ENCODE peak calls at places on chromosome 22, in five cellular contexts. U, O, K, F and Y are unnamed samples.

GRCh38 chr22:49756656-49757055 is 71.0 kb downstream of the BRD1 start:
- DNase-seq in U (no peak), O (peak; percentile 7), K (peak; percentile 8), F (no peak), Y (no peak)

GRCh38 chr22:19565921-19566598 is 41.9 kb upstream of the CLDN5 start:
- DNase-seq in U (no peak), O (no peak), K (no peak), F (no peak), Y (no peak)

GRCh38 chr22:50102946-50103345 is 13.1 kb downstream of the MOV10L1 start:
- DNase-seq in U (no peak), O (no peak), K (no peak), F (no peak), Y (no peak)

GRCh38 chr22:50085211-50085999 is at the start of gene MLC1:
- DNase-seq in U (no peak), O (no peak), K (peak; percentile 3), F (peak; percentile 4), Y (no peak)

GRCh38 chr22:48588881-48589450 is 1238.7 kb downstream of the BRD1 start:
- DNase-seq in U (no peak), O (no peak), K (no peak), F (no peak), Y (no peak)

GRCh38 chr22:40436460-40437431 is 66.4 kb downstream of the SGSM3 start:
- DNase-seq in U (peak; percentile 57), O (peak; percentile 41), K (peak; percentile 40), F (peak; percentile 80), Y (no peak)

GRCh38 chr22:49906799-49907290 is 11.4 kb downstream of the ALG12 start:
- DNase-seq in U (no peak), O (no peak), K (no peak), F (no peak), Y (no peak)

GRCh38 chr22:48438791-48439559 is 1388.7 kb downstream of the BRD1 start:
- DNase-seq in U (no peak), O (no peak), K (no peak), F (no peak), Y (no peak)

GRCh38 chr22:48886604-48887393 is 940.9 kb downstream of the BRD1 start:
- DNase-seq in U (no peak), O (peak; percentile 11), K (no peak), F (no peak), Y (no peak)

GRCh38 chr22:40578171-40578570 is 58.3 kb downstream of the MRTFA start:
- DNase-seq in U (no peak), O (no peak), K (no peak), F (no peak), Y (no peak)

GRCh38 chr22:43643362-43643761 is 168.7 kb downstream of the EFCAB6 start:
- DNase-seq in U (no peak), O (no peak), K (no peak), F (no peak), Y (no peak)

GRCh38 chr22:40463017-40463631 is 92.7 kb downstream of the SGSM3 start:
- DNase-seq in U (no peak), O (no peak), K (no peak), F (no peak), Y (no peak)

GRCh38 chr22:43820671-43821305 is 8.7 kb upstream of the EFCAB6 start:
- DNase-seq in U (no peak), O (no peak), K (no peak), F (no peak), Y (no peak)

GRCh38 chr22:44584256-44584902 is 86.3 kb upstream of the RTL6 start:
- DNase-seq in U (no peak), O (peak; percentile 40), K (peak; percentile 3), F (no peak), Y (no peak)

GRCh38 chr22:31248138-31248745 is 36.1 kb downstream of the LIMK2 start:
- DNase-seq in U (peak; percentile 90), O (peak; percentile 76), K (peak; percentile 74), F (peak; percentile 87), Y (peak; percentile 68)

GRCh38 chr22:31400023-31400397 is 606 bp downstream of the DRG1 start:
- DNase-seq in U (peak; percentile 8), O (no peak), K (no peak), F (peak; percentile 28), Y (no peak)

GRCh38 chr22:34096770-34097169 is 176.5 kb upstream of the LARGE1 start:
- DNase-seq in U (no peak), O (no peak), K (no peak), F (no peak), Y (no peak)

GRCh38 chr22:43015677-43016042 is 711 bp upstream of the PACSIN2 start:
- DNase-seq in U (no peak), O (no peak), K (no peak), F (no peak), Y (no peak)

GRCh38 chr22:19429950-19430889 is 1.3 kb downstream of the HIRA start:
- DNase-seq in U (peak; percentile 29), O (peak; percentile 31), K (no peak), F (peak; percentile 80), Y (peak; percentile 15)

GRCh38 chr22:27163162-27164137 is 506.1 kb downstream of the MIAT start:
- DNase-seq in U (no peak), O (no peak), K (no peak), F (no peak), Y (no peak)

GRCh38 chr22:48929276-48929790 is 898.3 kb downstream of the BRD1 start:
- DNase-seq in U (no peak), O (no peak), K (no peak), F (no peak), Y (no peak)

GRCh38 chr22:43666511-43666910 is 145.6 kb downstream of the EFCAB6 start:
- DNase-seq in U (no peak), O (no peak), K (no peak), F (no peak), Y (no peak)

GRCh38 chr22:43891360-43892182 is at the start of gene PNPLA5:
- DNase-seq in U (no peak), O (no peak), K (no peak), F (no peak), Y (no peak)

GRCh38 chr22:43162412-43163150 is 11.2 kb downstream of the TSPO start:
- DNase-seq in U (no peak), O (no peak), K (no peak), F (no peak), Y (no peak)

GRCh38 chr22:44210721-44211120 is 30.0 kb downstream of the PARVG start:
- DNase-seq in U (no peak), O (no peak), K (no peak), F (peak; percentile 73), Y (no peak)

GRCh38 chr22:27113211-27114030 is 456.0 kb downstream of the MIAT start:
- DNase-seq in U (no peak), O (peak; percentile 60), K (peak; percentile 71), F (peak; percentile 82), Y (no peak)

GRCh38 chr22:44147821-44148574 is 32.7 kb upstream of the PARVG start:
- DNase-seq in U (peak; percentile 26), O (no peak), K (no peak), F (peak; percentile 70), Y (no peak)

GRCh38 chr22:33126881-33127280 is 68.7 kb upstream of the SYN3 start:
- DNase-seq in U (peak; percentile 49), O (no peak), K (no peak), F (no peak), Y (no peak)

GRCh38 chr22:23256986-23257888 is 76.9 kb downstream of the BCR start:
- DNase-seq in U (peak; percentile 49), O (peak; percentile 70), K (peak; percentile 50), F (peak; percentile 51), Y (peak; percentile 74)

GRCh38 chr22:19352766-19353165 is 61.2 kb upstream of the CLTCL1 start:
- DNase-seq in U (no peak), O (no peak), K (no peak), F (no peak), Y (no peak)

GRCh38 chr22:28002863-28003565 is 84.0 kb upstream of the PITPNB start:
- DNase-seq in U (no peak), O (no peak), K (no peak), F (no peak), Y (no peak)

GRCh38 chr22:43823353-43823908 is 11.3 kb upstream of the EFCAB6 start:
- DNase-seq in U (no peak), O (no peak), K (no peak), F (no peak), Y (no peak)

GRCh38 chr22:30198152-30198845 is 48.3 kb downstream of the LIF start:
- DNase-seq in U (no peak), O (no peak), K (no peak), F (peak; percentile 17), Y (no peak)

GRCh38 chr22:30195245-30196140 is 51.1 kb downstream of the LIF start:
- DNase-seq in U (no peak), O (no peak), K (no peak), F (peak; percentile 25), Y (peak; percentile 30)

GRCh38 chr22:30197389-30197788 is 49.2 kb downstream of the LIF start:
- DNase-seq in U (no peak), O (no peak), K (no peak), F (no peak), Y (no peak)

GRCh38 chr22:30196867-30197336 is 49.7 kb downstream of the LIF start:
- DNase-seq in U (no peak), O (no peak), K (no peak), F (no peak), Y (no peak)

GRCh38 chr22:30196141-30196866 is 50.3 kb downstream of the LIF start:
- DNase-seq in U (peak; percentile 52), O (peak; percentile 78), K (peak; percentile 68), F (peak; percentile 100), Y (peak; percentile 85)
- H3K4me1 ChIP-seq in U (peaks cover 13% of the 10 kb centered on the region), O (peaks cover 24% of the 10 kb centered on the region), K (peaks cover 12% of the 10 kb centered on the region), F (peaks cover 23% of the 10 kb centered on the region), Y (peaks cover 19% of the 10 kb centered on the region)

GRCh38 chr22:46008291-46008690 is 31.3 kb upstream of the WNT7B start:
- DNase-seq in U (no peak), O (peak; percentile 25), K (no peak), F (peak; percentile 23), Y (no peak)
- H3K4me3 ChIP-seq in U (no peak overlapping the region), O (peak overlapping the region; percentile 31), K (no peak overlapping the region), F (no peak overlapping the region), Y (no peak overlapping the region)

DNA sequence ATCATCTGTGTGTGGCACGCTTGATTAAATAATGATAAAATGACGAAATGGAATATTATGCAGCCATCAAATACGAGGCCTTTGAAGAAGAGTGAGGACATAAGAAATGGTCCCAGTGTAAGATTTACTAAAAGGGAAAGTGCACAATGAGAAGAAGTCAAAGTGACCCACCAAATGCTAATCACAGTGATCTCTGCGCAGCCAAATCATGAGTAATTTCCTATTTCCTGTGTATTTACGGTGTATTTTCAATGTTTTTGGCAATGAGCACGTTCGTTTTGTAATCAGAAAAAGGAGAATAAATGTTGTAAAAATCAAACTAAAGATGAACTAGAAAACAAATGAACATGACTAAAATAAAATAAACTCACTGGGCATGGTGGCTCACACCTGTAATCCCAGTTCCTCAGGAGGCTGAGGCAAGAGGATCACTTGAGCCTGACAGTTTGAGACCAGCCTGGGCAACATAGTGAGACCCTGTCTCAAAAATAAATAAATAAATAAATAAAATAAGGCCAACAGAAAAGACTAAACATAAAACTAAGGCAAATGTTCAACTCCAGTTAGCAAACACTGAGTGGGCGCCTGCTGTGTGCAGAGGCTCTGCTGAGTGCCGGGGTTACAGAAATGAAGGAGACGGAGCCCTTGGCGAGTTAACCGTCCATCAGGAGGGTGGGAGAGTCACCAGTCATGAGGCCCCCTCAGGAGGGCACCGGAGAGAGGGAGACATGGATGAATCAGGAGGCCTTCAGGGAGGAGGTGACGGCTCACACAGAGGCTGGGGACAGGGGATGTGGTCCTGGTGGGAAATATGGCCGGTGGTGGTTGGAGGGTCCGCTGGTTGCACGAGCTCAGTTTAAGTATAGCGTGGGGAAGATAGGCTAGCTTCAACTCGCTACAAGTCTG is 26.0 kb upstream of the CBX7 start:
- DNase-seq in U (no peak), O (no peak), K (no peak), F (peak; percentile 45), Y (no peak)
- H3K4me1 ChIP-seq in U (peaks cover 26% of the 10 kb centered on the region), O (peaks cover 61% of the 10 kb centered on the region), K (peaks cover 41% of the 10 kb centered on the region), F (peaks cover 33% of the 10 kb centered on the region), Y (peaks cover 64% of the 10 kb centered on the region)

GRCh38 chr22:38040953-38041759 is 16.0 kb upstream of the PICK1 start:
- DNase-seq in U (no peak), O (no peak), K (no peak), F (no peak), Y (no peak)
- H3K4me3 ChIP-seq in U (no peak overlapping the region), O (no peak overlapping the region), K (no peak overlapping the region), F (no peak overlapping the region), Y (no peak overlapping the region)